ENCODE peak calls at places on chromosomes 16 and 17, in six cellular contexts. F, E, W, D, N and O are unnamed samples.

GRCh38 chr17:1571362-1571746 is 8.8 kb upstream of the PITPNA start:
- DNase-seq in F (no peak), E (no peak), W (no peak), D (no peak), N (no peak), O (no peak)

GRCh38 chr16:68626557-68626956 is 18.6 kb upstream of the CDH3 start:
- DNase-seq in F (no peak), E (no peak), W (no peak), D (no peak), N (no peak), O (no peak)

GRCh38 chr17:44965491-44966234 is 2.4 kb downstream of the C1QL1 start:
- DNase-seq in F (no peak), E (no peak), W (no peak), D (peak; percentile 26), N (no peak), O (no peak)

GRCh38 chr17:74779948-74780400 is 3.8 kb upstream of the NAT9 start:
- DNase-seq in F (no peak), E (no peak), W (no peak), D (peak; percentile 42), N (no peak), O (no peak)

GRCh38 chr17:41418116-41418860 is 6.1 kb downstream of the KRT37 start:
- DNase-seq in F (no peak), E (no peak), W (no peak), D (no peak), N (no peak), O (no peak)

GRCh38 chr17:64133546-64134215 is 3.7 kb upstream of the ERN1 start:
- DNase-seq in F (no peak), E (no peak), W (peak; percentile 42), D (peak; percentile 87), N (no peak), O (peak; percentile 24)

GRCh38 chr16:68200120-68200783 is 35.7 kb downstream of the ESRP2 start:
- DNase-seq in F (no peak), E (no peak), W (no peak), D (no peak), N (no peak), O (no peak)

GRCh38 chr17:82963104-82963950 is 116.1 kb upstream of the METRNL start:
- DNase-seq in F (peak; percentile 76), E (peak; percentile 83), W (peak; percentile 87), D (peak; percentile 33), N (peak; percentile 74), O (peak; percentile 66)

DNA sequence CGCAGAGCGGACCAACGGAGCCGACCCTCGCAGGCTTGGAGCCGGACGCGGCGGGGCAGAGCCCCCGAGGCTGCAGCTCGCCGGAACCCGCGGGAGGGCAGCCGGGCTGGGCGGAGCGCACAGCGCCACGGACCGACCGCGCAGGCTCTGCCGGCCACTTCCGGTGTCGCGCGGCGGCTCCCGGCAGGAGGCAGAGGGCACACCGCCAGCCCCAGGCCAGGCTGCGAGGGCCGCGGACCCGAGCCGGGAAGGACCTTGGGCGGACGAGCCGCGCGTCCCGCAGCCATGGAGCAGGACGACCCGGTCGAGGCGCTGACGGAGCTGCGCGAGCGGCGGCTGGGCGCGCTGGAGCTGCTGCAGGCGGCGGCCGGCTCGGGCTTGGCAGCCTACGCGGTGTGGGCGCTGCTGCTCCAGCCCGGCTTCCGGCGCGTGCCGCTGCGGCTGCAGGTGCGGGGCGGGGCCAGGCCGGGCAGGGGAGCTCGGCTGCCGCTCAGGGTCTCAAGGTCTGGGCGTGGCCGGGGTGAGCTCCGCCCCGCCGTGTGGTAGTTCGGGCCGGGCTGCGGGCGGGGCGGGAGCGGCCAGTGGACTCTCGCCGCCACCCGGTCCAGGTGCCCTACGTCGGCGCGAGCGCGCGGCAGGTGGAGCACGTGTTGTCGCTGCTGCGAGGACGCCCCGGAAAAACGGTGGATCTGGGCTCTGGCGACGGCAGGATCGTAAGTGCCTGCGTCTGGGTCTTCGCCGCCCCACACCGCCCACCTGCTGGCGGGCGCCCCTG is at the start of gene ANTKMT:
- DNase-seq in F (peak; percentile 81), E (peak; percentile 89), W (peak; percentile 88), D (peak; percentile 96), N (peak; percentile 91), O (peak; percentile 67)
- TF ChIP-seq CTCF in F (peak; percentile 46), E (no peak), W (no peak), D (no peak), N (no peak), O (no peak)

GRCh38 chr17:80374732-80375118 is 40.2 kb upstream of the ENDOV start:
- DNase-seq in F (no peak), E (no peak), W (no peak), D (no peak), N (no peak), O (no peak)

GRCh38 chr17:80376531-80376930 is 38.4 kb upstream of the ENDOV start:
- DNase-seq in F (no peak), E (no peak), W (no peak), D (no peak), N (no peak), O (no peak)

GRCh38 chr17:80374039-80374731 is 40.8 kb upstream of the ENDOV start:
- DNase-seq in F (no peak), E (no peak), W (no peak), D (no peak), N (no peak), O (no peak)

GRCh38 chr17:80372922-80373570 is 41.9 kb upstream of the ENDOV start:
- DNase-seq in F (no peak), E (no peak), W (no peak), D (no peak), N (no peak), O (no peak)

GRCh38 chr17:80375186-80375585 is 39.8 kb upstream of the ENDOV start:
- DNase-seq in F (no peak), E (no peak), W (no peak), D (no peak), N (no peak), O (no peak)
- TF ChIP-seq CTCF in F (no peak), E (no peak), W (no peak), D (no peak), N (no peak), O (no peak)

DNA sequence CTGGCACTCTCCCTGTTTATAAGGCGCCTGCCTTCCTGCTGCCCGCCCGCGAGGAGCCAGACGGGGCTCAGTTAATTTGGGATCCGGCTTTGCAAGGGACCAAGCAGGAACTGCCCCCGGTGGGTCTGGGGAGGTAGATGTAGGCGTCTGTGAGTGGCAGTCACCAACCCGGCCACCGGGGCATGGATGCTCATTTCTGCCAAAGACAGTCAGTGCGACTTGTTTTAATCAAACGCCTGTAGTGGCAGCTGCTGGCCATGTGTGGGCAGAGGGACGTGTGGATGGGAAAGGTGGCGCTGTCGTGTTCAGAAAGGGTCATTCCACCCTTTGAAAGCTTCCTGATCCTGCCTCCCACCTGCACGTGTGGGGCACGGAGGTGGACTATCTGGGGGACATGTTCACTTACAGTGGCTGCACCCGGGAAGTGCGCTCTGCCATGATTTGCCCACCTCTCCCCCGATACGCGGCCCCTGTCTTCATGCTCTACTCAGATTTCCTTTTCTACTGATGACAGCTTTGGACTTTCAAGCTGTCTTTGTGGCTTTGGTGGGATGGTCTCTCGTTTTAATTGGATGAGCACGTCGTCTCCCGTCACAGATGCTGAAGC is 60.3 kb upstream of the CIBAR2 start:
- DNase-seq in F (peak; percentile 50), E (peak; percentile 74), W (peak; percentile 80), D (no peak), N (peak; percentile 61), O (no peak)
- TF ChIP-seq CTCF in F (no peak), E (peak; percentile 59), W (peak; percentile 17), D (peak; percentile 37), N (no peak), O (no peak)

DNA sequence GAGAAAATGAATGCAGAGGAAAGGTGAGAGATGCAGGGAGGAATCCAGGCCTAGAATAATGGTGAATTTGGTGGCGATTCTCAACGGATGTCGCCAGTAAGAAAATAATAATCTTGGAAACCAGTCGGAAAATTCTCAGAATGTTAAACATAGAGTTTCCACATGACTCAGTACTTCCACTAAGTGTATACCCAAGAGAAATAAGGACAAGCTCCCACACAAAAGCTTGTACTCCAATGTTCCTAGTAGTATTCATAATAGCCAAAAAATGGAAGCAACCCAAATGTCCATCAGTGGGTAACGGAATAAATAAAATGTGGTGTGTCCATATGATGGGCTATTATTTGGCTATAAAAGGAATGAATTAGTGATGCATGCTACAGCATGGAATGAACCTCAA is 19.4 kb upstream of the ENGASE start:
- DNase-seq in F (no peak), E (no peak), W (no peak), D (no peak), N (no peak), O (no peak)
- TF ChIP-seq CTCF in F (no peak), E (no peak), W (no peak), D (no peak), N (no peak), O (no peak)

GRCh38 chr16:60686824-60687223 is 1349.4 kb downstream of the CDH8 start:
- DNase-seq in F (no peak), E (no peak), W (no peak), D (no peak), N (no peak), O (no peak)
- TF ChIP-seq CTCF in F (no peak), E (no peak), W (no peak), D (peak; percentile 55), N (no peak), O (peak; percentile 24)

GRCh38 chr17:9577402-9577709 is 914 bp downstream of the CFAP52 start:
- DNase-seq in F (no peak), E (no peak), W (no peak), D (peak; percentile 1), N (no peak), O (no peak)
- TF ChIP-seq CTCF in F (no peak), E (no peak), W (no peak), D (peak; percentile 48), N (no peak), O (no peak)

GRCh38 chr17:80034654-80034976 is 1.1 kb downstream of the TBC1D16 start:
- DNase-seq in F (no peak), E (peak; percentile 33), W (no peak), D (no peak), N (no peak), O (no peak)

GRCh38 chr17:80035687-80035936 is at the start of gene TBC1D16:
- DNase-seq in F (no peak), E (no peak), W (no peak), D (no peak), N (no peak), O (no peak)

GRCh38 chr17:80034977-80035686 is 540 bp downstream of the TBC1D16 start:
- DNase-seq in F (no peak), E (no peak), W (no peak), D (no peak), N (peak; percentile 36), O (peak; percentile 39)

GRCh38 chr17:80035937-80036714 is at the start of gene CCDC40:
- DNase-seq in F (peak; percentile 85), E (peak; percentile 93), W (peak; percentile 86), D (peak; percentile 57), N (peak; percentile 89), O (peak; percentile 85)

DNA sequence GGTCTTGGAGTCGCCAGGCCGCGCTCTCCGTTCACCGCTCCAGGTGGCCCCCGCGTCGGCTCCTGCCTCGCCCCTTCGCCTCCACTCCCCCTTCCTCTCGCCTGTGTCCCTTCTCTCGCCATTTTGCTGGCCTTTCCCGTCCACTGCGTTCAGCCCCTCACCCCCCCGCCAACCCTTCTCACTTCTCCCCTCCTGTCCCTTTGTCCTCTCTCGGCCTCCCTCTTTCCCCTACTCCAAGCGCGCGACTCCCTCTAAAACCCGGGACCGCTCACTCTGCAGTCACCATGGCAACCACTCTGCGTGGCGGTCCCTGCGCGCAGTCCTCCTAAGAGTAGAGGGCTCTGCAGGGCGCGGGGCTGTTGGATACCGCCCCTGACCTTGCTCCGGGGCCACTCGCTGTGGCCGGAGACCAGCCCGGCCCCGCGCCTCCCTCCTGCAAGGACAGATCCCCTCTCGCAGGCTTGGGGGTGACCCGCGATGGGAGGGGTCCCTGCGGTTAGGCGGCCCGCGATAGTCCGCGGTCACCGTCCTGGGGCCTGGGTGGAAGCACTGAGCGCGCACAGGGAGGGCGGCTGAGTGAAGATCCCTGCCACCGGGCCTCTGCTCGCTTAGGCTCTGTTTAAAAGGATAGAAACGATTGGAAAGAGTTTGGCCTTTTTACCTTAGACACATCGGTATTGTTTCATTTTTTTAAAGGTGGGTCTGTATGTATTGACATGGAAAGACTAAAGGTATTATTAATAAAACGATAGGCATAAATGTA is 454 bp downstream of the CCDC40 start:
- DNase-seq in F (no peak), E (no peak), W (peak; percentile 56), D (no peak), N (peak; percentile 81), O (peak; percentile 51)
- TF ChIP-seq CTCF in F (no peak), E (no peak), W (no peak), D (no peak), N (no peak), O (no peak)